ENCODE peak calls at places on chromosome 14, in nine cellular contexts. K is ovary, V is thoracic aorta, P is colonic mucosa, W is ascending aorta, X is endodermal cell, F is thyroid gland, Z is prostate gland, C is Caco-2. Q is an unnamed sample.

GRCh38 chr14:94121485-94121884 is 7.9 kb downstream of the IFI27L2 start:
- DNase-seq in K (no peak), V (no peak), P (no peak), W (peak; percentile 37), X (no peak), F (no peak), Z (no peak), C (no peak), Q (no peak)

GRCh38 chr14:44271006-44271405 is 236.1 kb downstream of the FSCB start:
- DNase-seq in K (no peak), V (no peak), P (no peak), W (no peak), X (no peak), F (no peak), Z (no peak), C (no peak), Q (no peak)

GRCh38 chr14:100577321-100577985 is 9.8 kb downstream of the BEGAIN start:
- DNase-seq in K (peak; percentile 16), V (no peak), P (no peak), W (no peak), X (peak; percentile 34), F (no peak), Z (no peak), C (no peak), Q (no peak)

GRCh38 chr14:23568600-23569310 is 1.2 kb upstream of the AP1G2 start:
- DNase-seq in K (no peak), V (no peak), P (no peak), W (peak; percentile 65), X (peak; percentile 85), F (no peak), Z (no peak), C (peak; percentile 31), Q (no peak)

GRCh38 chr14:91227183-91227628 is 17.3 kb downstream of the GPR68 start:
- DNase-seq in K (no peak), V (no peak), P (no peak), W (no peak), X (no peak), F (no peak), Z (no peak), C (no peak), Q (no peak)

GRCh38 chr14:94322648-94323570 is at the start of gene SERPINA6:
- DNase-seq in K (no peak), V (no peak), P (peak; percentile 46), W (no peak), X (peak; percentile 38), F (no peak), Z (no peak), C (no peak), Q (no peak)

GRCh38 chr14:68257969-68258368 is 438.4 kb downstream of the RAD51B start:
- DNase-seq in K (no peak), V (no peak), P (no peak), W (no peak), X (no peak), F (no peak), Z (no peak), C (no peak), Q (no peak)

GRCh38 chr14:53999061-53999488 is 42.5 kb upstream of the BMP4 start:
- DNase-seq in K (no peak), V (no peak), P (no peak), W (no peak), X (no peak), F (peak; percentile 3), Z (no peak), C (peak; percentile 93), Q (no peak)

GRCh38 chr14:53108292-53108937 is 44.7 kb downstream of the DDHD1 start:
- DNase-seq in K (no peak), V (no peak), P (no peak), W (no peak), X (no peak), F (no peak), Z (no peak), C (no peak), Q (no peak)

GRCh38 chr14:96089401-96089800 is 50.2 kb downstream of the C14orf132 start:
- DNase-seq in K (no peak), V (no peak), P (no peak), W (no peak), X (no peak), F (no peak), Z (no peak), C (no peak), Q (no peak)

GRCh38 chr14:33871394-33871793 is 79.5 kb downstream of the EGLN3 start:
- DNase-seq in K (no peak), V (no peak), P (no peak), W (no peak), X (no peak), F (no peak), Z (no peak), C (peak; percentile 40), Q (no peak)

GRCh38 chr14:92670967-92671366 is 77.5 kb downstream of the LGMN start:
- DNase-seq in K (no peak), V (no peak), P (no peak), W (no peak), X (no peak), F (no peak), Z (no peak), C (no peak), Q (no peak)

GRCh38 chr14:52399886-52400599 is 85.9 kb downstream of the PTGER2 start:
- DNase-seq in K (no peak), V (no peak), P (peak; percentile 39), W (no peak), X (no peak), F (no peak), Z (no peak), C (no peak), Q (no peak)

GRCh38 chr14:46571970-46572369 is 79.6 kb downstream of the RPL10L start:
- DNase-seq in K (no peak), V (no peak), P (no peak), W (no peak), X (no peak), F (no peak), Z (no peak), C (no peak), Q (no peak)

GRCh38 chr14:36585100-36585499 is 2.7 kb upstream of the NKX2-8 start:
- DNase-seq in K (no peak), V (no peak), P (no peak), W (no peak), X (no peak), F (peak; percentile 54), Z (no peak), C (no peak), Q (no peak)

GRCh38 chr14:74265312-74265965 is 26.2 kb downstream of the VSX2 start:
- DNase-seq in K (no peak), V (no peak), P (no peak), W (no peak), X (no peak), F (no peak), Z (no peak), C (no peak), Q (no peak)

GRCh38 chr14:93207468-93208308 is 632 bp downstream of the UBR7 start:
- DNase-seq in K (no peak), V (no peak), P (peak; percentile 48), W (peak; percentile 64), X (peak; percentile 83), F (peak; percentile 57), Z (no peak), C (peak; percentile 64), Q (no peak)

GRCh38 chr14:24196071-24197061 is 1.1 kb upstream of the TM9SF1 start:
- DNase-seq in K (no peak), V (no peak), P (no peak), W (no peak), X (no peak), F (no peak), Z (no peak), C (no peak), Q (no peak)

GRCh38 chr14:100487304-100487703 is 99.9 kb downstream of the BEGAIN start:
- DNase-seq in K (no peak), V (no peak), P (no peak), W (no peak), X (no peak), F (no peak), Z (no peak), C (no peak), Q (no peak)

DNA sequence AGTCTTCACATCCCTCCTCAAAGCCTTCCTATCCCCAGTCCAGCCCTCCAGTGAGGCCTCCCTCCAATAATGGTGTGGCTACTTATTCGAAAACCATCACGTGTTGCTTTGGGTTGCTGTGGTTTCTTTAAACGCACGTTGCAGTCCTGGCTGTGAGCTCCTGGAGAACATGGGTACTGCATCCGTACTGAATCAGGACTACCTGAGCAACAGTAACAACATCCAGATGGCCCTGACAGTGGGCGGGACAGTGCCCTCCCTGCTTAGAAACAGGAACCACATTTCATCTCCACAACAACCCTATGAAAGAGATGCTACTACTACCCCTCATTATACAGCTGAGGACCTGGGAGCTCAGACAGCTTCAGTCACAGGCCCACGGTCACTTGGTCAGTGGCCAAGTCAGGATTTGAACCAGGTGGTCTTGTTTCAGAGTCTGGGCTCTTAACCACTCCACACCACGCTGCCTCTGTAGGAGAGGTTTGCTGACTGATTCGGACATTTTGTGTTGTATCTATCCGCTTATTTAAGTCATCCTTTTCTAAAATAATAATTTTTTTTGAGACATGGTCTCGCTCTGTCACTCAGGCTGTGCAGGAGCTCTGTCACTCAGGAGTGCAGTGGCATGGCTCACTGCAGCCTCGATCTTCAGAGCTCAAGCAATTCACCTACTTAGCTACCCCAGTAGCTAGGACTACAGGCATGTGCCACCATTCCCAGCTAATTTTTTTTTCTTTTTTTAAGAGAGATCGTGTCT is 104.8 kb downstream of the DPF3 start:
- DNase-seq in K (no peak), V (no peak), P (no peak), W (no peak), X (peak; percentile 56), F (no peak), Z (no peak), C (no peak), Q (no peak)
- H3K27me3 ChIP-seq in K (no peaks in the 10 kb centered on the region), V (no peaks in the 10 kb centered on the region), P (no peaks in the 10 kb centered on the region), W (no peaks in the 10 kb centered on the region), X (no peaks in the 10 kb centered on the region), F (no peaks in the 10 kb centered on the region), Z (no peaks in the 10 kb centered on the region), C (no peaks in the 10 kb centered on the region), Q (no peaks in the 10 kb centered on the region)

GRCh38 chr14:60514378-60515243 is 5.7 kb downstream of the SIX6 start:
- DNase-seq in K (no peak), V (no peak), P (no peak), W (no peak), X (peak; percentile 91), F (no peak), Z (no peak), C (no peak), Q (no peak)
- TF ChIP-seq CTCF in K (no peak), V (peak; percentile 26), P (no peak), W (peak; percentile 9), X (peak; percentile 78), F (peak; percentile 45), Z (peak; percentile 20), C (no peak), Q (peak; percentile 30)

GRCh38 chr14:72736791-72737559 is 156.9 kb downstream of the DPF3 start:
- DNase-seq in K (no peak), V (no peak), P (no peak), W (peak; percentile 18), X (no peak), F (no peak), Z (no peak), C (no peak), Q (no peak)
- H3K4me1 ChIP-seq in K (no peaks in the 10 kb centered on the region), V (no peaks in the 10 kb centered on the region), P (no peaks in the 10 kb centered on the region), W (no peaks in the 10 kb centered on the region), X (no peaks in the 10 kb centered on the region), F (no peaks in the 10 kb centered on the region), Z (no peaks in the 10 kb centered on the region), C (no peaks in the 10 kb centered on the region), Q (no peaks in the 10 kb centered on the region)

DNA sequence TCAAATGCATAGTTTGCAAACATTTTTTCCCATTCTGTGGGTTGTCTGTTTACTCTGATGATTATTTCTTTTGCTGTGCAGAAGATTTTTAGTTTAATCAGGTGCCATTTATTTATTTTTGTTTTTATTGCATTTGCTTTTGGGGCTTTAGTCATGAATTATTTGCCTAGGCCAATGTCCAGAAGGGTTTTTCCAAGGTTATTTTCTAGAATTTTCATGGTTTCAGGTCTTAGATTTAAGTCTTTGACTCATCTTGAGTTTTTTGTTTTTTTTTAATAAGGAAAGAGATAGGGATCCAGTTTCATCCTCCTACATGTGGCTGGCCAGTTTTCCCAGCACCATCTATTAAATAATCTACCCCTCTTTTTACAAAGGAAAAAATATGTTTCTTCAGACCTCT is 57.2 kb upstream of the TMEM260 start:
- DNase-seq in K (no peak), V (no peak), P (no peak), W (no peak), X (no peak), F (no peak), Z (no peak), C (no peak), Q (no peak)
- H3K27me3 ChIP-seq in K (no peaks in the 10 kb centered on the region), V (no peaks in the 10 kb centered on the region), P (no peaks in the 10 kb centered on the region), W (no peaks in the 10 kb centered on the region), X (peaks cover 10% of the 10 kb centered on the region), F (no peaks in the 10 kb centered on the region), Z (no peaks in the 10 kb centered on the region), C (no peaks in the 10 kb centered on the region), Q (no peaks in the 10 kb centered on the region)

Q was measured in CD8-positive, alpha-beta T cell.